ENCODE peak calls at places on chromosomes 11 and 22, in four cellular contexts. One of them, this sample, is unnamed.

GRCh38 chr11:8087756-8088155 is 6.7 kb downstream of the TUB start:
- DNase-seq in OCI-LY7: no peak
- DNase-seq in fibroblast of pulmonary artery: no peak
- DNase-seq in AG10803: no peak
- DNase-seq in this sample: no peak

GRCh38 chr11:65726660-65727059 is 6.1 kb upstream of the RNASEH2C start:
- DNase-seq in fibroblast of pulmonary artery: no peak
- DNase-seq in OCI-LY7: no peak
- DNase-seq in AG10803: no peak
- DNase-seq in this sample: no peak

GRCh38 chr22:33477131-33478111 is 419.2 kb upstream of the SYN3 start:
- DNase-seq in OCI-LY7: no peak
- DNase-seq in fibroblast of pulmonary artery: no peak
- DNase-seq in AG10803: peak
- DNase-seq in this sample: no peak

GRCh38 chr22:50529416-50530279 is at the start of gene TYMP:
- DNase-seq in fibroblast of pulmonary artery: no peak
- DNase-seq in AG10803: peak
- DNase-seq in OCI-LY7: peak
- DNase-seq in this sample: no peak

GRCh38 chr11:118004543-118005223 is 18.5 kb downstream of the IL10RA start:
- DNase-seq in AG10803: no peak
- DNase-seq in fibroblast of pulmonary artery: no peak
- DNase-seq in OCI-LY7: no peak
- DNase-seq in this sample: no peak

GRCh38 chr11:74092425-74092824 is 78.4 kb downstream of the C2CD3 start:
- DNase-seq in AG10803: no peak
- DNase-seq in OCI-LY7: no peak
- DNase-seq in fibroblast of pulmonary artery: no peak
- DNase-seq in this sample: no peak

GRCh38 chr22:22918297-22918965 is 30.8 kb downstream of the IGLL5 start:
- DNase-seq in AG10803: no peak
- DNase-seq in fibroblast of pulmonary artery: no peak
- DNase-seq in OCI-LY7: no peak
- DNase-seq in this sample: no peak

GRCh38 chr11:69259072-69259471 is 34.9 kb upstream of the MYEOV start:
- DNase-seq in AG10803: no peak
- DNase-seq in OCI-LY7: no peak
- DNase-seq in fibroblast of pulmonary artery: no peak
- DNase-seq in this sample: no peak

GRCh38 chr11:129109701-129110100 is 82.4 kb downstream of the ARHGAP32 start:
- DNase-seq in OCI-LY7: no peak
- DNase-seq in fibroblast of pulmonary artery: no peak
- DNase-seq in AG10803: no peak
- DNase-seq in this sample: no peak

GRCh38 chr22:41862530-41863266 is 29.8 kb downstream of the SREBF2 start:
- DNase-seq in AG10803: peak
- DNase-seq in OCI-LY7: peak
- DNase-seq in fibroblast of pulmonary artery: no peak
- DNase-seq in this sample: no peak

DNA sequence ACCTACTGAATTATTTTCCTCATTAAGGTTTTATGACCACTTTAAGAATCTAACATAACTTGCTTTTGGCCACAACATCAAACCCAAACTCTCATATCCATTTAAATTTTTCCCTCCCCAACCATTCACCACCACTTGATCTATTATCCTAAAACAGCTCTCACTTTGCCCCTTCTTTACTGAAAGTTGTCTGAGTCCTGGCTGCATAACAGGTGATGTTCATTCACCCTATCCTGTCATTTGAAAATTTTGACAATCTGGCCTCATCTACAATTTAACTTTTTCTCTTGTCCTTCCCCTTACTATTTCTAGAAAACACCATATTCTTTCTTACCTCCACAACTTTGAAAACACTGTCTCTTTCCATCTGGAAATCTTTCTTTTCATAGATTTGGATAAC is 89.3 kb downstream of the BDNF start:
- DNase-seq in OCI-LY7: no peak
- DNase-seq in fibroblast of pulmonary artery: no peak
- DNase-seq in AG10803: no peak
- DNase-seq in this sample: no peak
- H3K4me3 ChIP-seq in OCI-LY7: no peak
- H3K4me3 ChIP-seq in fibroblast of pulmonary artery: no peak
- H3K4me3 ChIP-seq in AG10803: no peak
- H3K4me3 ChIP-seq in this sample: no peak

DNA sequence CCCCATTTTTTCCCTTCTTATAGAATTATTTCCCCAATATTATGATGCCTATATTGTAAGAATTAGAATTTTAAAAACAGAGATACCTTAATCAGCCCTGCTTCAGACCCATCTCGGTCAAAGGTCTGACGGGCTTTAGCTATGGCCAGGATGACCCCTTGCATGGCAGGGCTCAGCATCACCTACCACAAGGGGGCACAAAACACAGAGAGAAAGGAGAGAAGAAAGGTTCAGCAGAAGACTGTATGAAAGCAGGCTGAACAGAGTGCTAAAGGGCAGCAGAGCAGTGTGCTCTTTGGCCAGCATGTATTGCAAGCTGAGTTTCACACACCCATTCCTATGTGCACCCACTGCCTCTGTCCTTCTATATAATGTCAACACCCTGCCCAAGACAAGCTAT is 26.8 kb downstream of the CLDN25 start:
- DNase-seq in OCI-LY7: peak
- DNase-seq in fibroblast of pulmonary artery: peak
- DNase-seq in AG10803: peak
- DNase-seq in this sample: peak
- TF ChIP-seq CTCF in OCI-LY7: peak
- TF ChIP-seq CTCF in fibroblast of pulmonary artery: peak
- TF ChIP-seq CTCF in AG10803: peak
- TF ChIP-seq CTCF in this sample: peak

GRCh38 chr11:46364791-46365190 is 16.7 kb upstream of the MDK start:
- DNase-seq in fibroblast of pulmonary artery: no peak
- DNase-seq in AG10803: no peak
- DNase-seq in OCI-LY7: no peak
- DNase-seq in this sample: no peak

GRCh38 chr11:46363031-46363407 is 15.8 kb downstream of the DGKZ start:
- DNase-seq in fibroblast of pulmonary artery: peak
- DNase-seq in OCI-LY7: no peak
- DNase-seq in AG10803: peak
- DNase-seq in this sample: peak

GRCh38 chr11:46362146-46363030 is 15.1 kb downstream of the DGKZ start:
- DNase-seq in AG10803: no peak
- DNase-seq in OCI-LY7: peak
- DNase-seq in fibroblast of pulmonary artery: no peak
- DNase-seq in this sample: no peak

GRCh38 chr11:46364056-46364455 is 16.8 kb downstream of the DGKZ start:
- DNase-seq in AG10803: no peak
- DNase-seq in OCI-LY7: no peak
- DNase-seq in fibroblast of pulmonary artery: no peak
- DNase-seq in this sample: no peak

DNA sequence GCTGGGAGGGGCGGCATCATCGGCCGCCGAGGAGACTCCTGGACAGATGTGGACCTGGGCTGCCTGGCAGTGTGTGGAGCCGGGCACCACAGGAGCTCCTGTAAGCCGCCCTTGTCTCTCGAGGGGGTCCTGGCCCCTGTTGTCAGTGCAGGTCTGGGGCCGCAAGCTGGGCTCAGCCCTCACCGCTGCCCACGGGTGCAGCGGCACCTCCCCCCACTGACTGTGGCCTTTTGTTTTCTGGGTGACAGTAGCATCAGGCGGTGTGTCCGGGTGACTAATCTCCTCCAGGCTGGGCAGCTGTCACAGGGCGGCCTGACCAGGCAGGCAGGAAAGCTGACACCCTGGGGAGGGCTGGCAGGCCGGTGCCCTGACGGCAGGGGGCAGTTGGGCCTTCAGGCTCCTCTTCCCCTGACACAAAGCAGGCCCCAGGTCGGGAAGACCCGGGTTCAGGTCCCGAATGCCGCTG is 16.2 kb downstream of the DGKZ start:
- DNase-seq in OCI-LY7: no peak
- DNase-seq in AG10803: peak
- DNase-seq in fibroblast of pulmonary artery: no peak
- DNase-seq in this sample: no peak
- H3K4me3 ChIP-seq in OCI-LY7: no peak
- H3K4me3 ChIP-seq in AG10803: no peak
- H3K4me3 ChIP-seq in fibroblast of pulmonary artery: no peak
- H3K4me3 ChIP-seq in this sample: no peak

GRCh38 chr11:393219-394033 is 583 bp upstream of the PKP3 start:
- DNase-seq in OCI-LY7: no peak
- DNase-seq in fibroblast of pulmonary artery: peak
- DNase-seq in AG10803: peak
- DNase-seq in this sample: peak

GRCh38 chr11:387193-387793 is 6.7 kb upstream of the PKP3 start:
- DNase-seq in fibroblast of pulmonary artery: no peak
- DNase-seq in AG10803: no peak
- DNase-seq in OCI-LY7: no peak
- DNase-seq in this sample: no peak

GRCh38 chr11:392102-392777 is 1.8 kb upstream of the PKP3 start:
- DNase-seq in OCI-LY7: no peak
- DNase-seq in fibroblast of pulmonary artery: no peak
- DNase-seq in AG10803: no peak
- DNase-seq in this sample: no peak

GRCh38 chr11:391117-392017 is 2.6 kb upstream of the PKP3 start:
- DNase-seq in AG10803: no peak
- DNase-seq in fibroblast of pulmonary artery: no peak
- DNase-seq in OCI-LY7: no peak
- DNase-seq in this sample: no peak

DNA sequence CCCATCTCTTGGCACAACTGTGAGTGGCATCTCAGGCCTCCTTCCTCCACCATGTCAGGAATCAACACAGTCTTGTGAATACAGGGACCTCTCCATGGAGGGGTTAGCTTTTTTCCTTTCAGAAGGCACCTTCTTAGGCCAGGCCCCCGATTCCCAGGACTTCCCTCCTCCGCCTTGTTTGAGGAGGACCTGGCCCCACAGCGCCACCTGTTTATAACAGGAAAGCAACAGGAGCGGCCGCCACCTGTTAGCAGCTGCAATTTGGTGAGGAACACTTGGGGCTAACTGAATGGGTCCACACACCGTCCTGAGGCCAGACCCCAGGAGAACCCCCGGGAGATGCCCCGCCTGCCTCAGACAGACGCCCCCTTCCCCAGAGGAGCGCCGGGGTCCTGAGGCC is 3.8 kb upstream of the PKP3 start:
- DNase-seq in fibroblast of pulmonary artery: no peak
- DNase-seq in OCI-LY7: no peak
- DNase-seq in AG10803: no peak
- DNase-seq in this sample: no peak
- TF ChIP-seq CTCF in fibroblast of pulmonary artery: no peak
- TF ChIP-seq CTCF in OCI-LY7: peak
- TF ChIP-seq CTCF in AG10803: no peak
- TF ChIP-seq CTCF in this sample: no peak

GRCh38 chr11:120337133-120337895 is 1.1 kb downstream of the ARHGEF12 start:
- DNase-seq in fibroblast of pulmonary artery: peak
- DNase-seq in AG10803: peak
- DNase-seq in OCI-LY7: peak
- DNase-seq in this sample: peak
- H3K4me3 ChIP-seq in fibroblast of pulmonary artery: peak
- H3K4me3 ChIP-seq in AG10803: peak
- H3K4me3 ChIP-seq in OCI-LY7: peak
- H3K4me3 ChIP-seq in this sample: peak